ENCODE peak calls at places on chromosomes 3 and 15, in five cellular contexts. H is A549, C is GM12878, O is HepG2, T is K562. P is an unnamed sample.

GRCh38 chr15:48330045-48330840 is 986 bp upstream of the DUT start:
- DNase-seq in O (no peak), H (no peak), T (no peak), C (no peak), P (no peak)

GRCh38 chr15:52261498-52262242 is 33.9 kb downstream of the MYO5C start:
- DNase-seq in H (peak), T (no peak), O (no peak), C (peak), P (peak)

GRCh38 chr3:99023590-99024192 is 122.2 kb upstream of the DCBLD2 start:
- DNase-seq in H (peak), O (peak), C (no peak), T (peak), P (no peak)

GRCh38 chr3:134655706-134656105 is 4.9 kb upstream of the KY start:
- DNase-seq in C (no peak), O (no peak), H (no peak), T (no peak), P (no peak)

GRCh38 chr3:54870423-54870822 is 57.4 kb downstream of the LRTM1 start:
- DNase-seq in T (peak), C (no peak), O (peak), H (peak), P (no peak)

GRCh38 chr3:165464736-165465135 is 268.6 kb upstream of the SLITRK3 start:
- DNase-seq in C (no peak), H (peak), O (no peak), T (no peak), P (no peak)

GRCh38 chr3:66092175-66092990 is 53.7 kb upstream of the MAGI1 start:
- DNase-seq in C (no peak), H (no peak), O (no peak), T (no peak), P (no peak)

GRCh38 chr3:106809633-106810460 is 567.4 kb upstream of the CCDC54 start:
- DNase-seq in C (no peak), H (no peak), O (no peak), T (no peak), P (no peak)

GRCh38 chr15:69903476-69904295 is 194.0 kb downstream of the TLE3 start:
- DNase-seq in T (no peak), O (no peak), C (no peak), H (no peak), P (no peak)

GRCh38 chr3:194518652-194519051 is 31.9 kb upstream of the ATP13A3 start:
- DNase-seq in H (no peak), O (no peak), C (no peak), T (no peak), P (no peak)

GRCh38 chr3:25662921-25663320 is 1.8 kb downstream of the TOP2B start:
- DNase-seq in H (no peak), T (no peak), O (no peak), C (no peak), P (no peak)

GRCh38 chr15:90347666-90348065 is 4.4 kb upstream of the ZNF774 start:
- DNase-seq in C (no peak), H (no peak), O (no peak), T (no peak), P (no peak)

GRCh38 chr3:36729204-36730056 is 34.9 kb downstream of the DCLK3 start:
- DNase-seq in O (peak), T (peak), C (no peak), H (peak), P (no peak)

GRCh38 chr3:195040094-195040493 is 230.9 kb downstream of the XXYLT1 start:
- DNase-seq in O (no peak), H (no peak), C (no peak), T (no peak), P (no peak)

GRCh38 chr3:113242091-113242581 is 30.8 kb downstream of the BOC start:
- DNase-seq in C (no peak), H (no peak), T (no peak), O (no peak), P (no peak)

GRCh38 chr15:81108427-81108826 is 25.6 kb upstream of the CFAP161 start:
- DNase-seq in H (peak), O (no peak), C (no peak), T (no peak), P (no peak)

GRCh38 chr3:181727122-181728036 is 15.7 kb downstream of the SOX2 start:
- DNase-seq in O (no peak), H (no peak), T (no peak), C (no peak), P (no peak)

GRCh38 chr3:171883257-171883892 is 40.2 kb downstream of the TMEM212 start:
- DNase-seq in O (peak), C (no peak), H (peak), T (no peak), P (no peak)

GRCh38 chr3:48851407-48851806 is 3.7 kb upstream of the PRKAR2A start:
- DNase-seq in T (no peak), O (no peak), C (no peak), H (peak), P (no peak)

GRCh38 chr3:124882749-124883148 is 4.4 kb downstream of the ITGB5 start:
- DNase-seq in T (no peak), C (no peak), O (no peak), H (no peak), P (no peak)

GRCh38 chr15:92624401-92624991 is 31.1 kb downstream of the FAM174B start:
- DNase-seq in T (no peak), C (no peak), H (no peak), O (no peak), P (no peak)

GRCh38 chr3:111283165-111283564 is 211.5 kb downstream of the NECTIN3 start:
- DNase-seq in O (no peak), T (no peak), C (no peak), H (no peak), P (no peak)

GRCh38 chr3:25572919-25573385 is 91.8 kb downstream of the TOP2B start:
- DNase-seq in C (no peak), O (no peak), H (no peak), T (no peak), P (no peak)

GRCh38 chr3:37580237-37580636 is 281.4 kb upstream of the CTDSPL start:
- DNase-seq in O (no peak), T (no peak), H (no peak), C (no peak), P (no peak)

GRCh38 chr3:43142472-43142871 is 36.6 kb upstream of the POMGNT2 start:
- DNase-seq in H (no peak), T (no peak), O (peak), C (no peak), P (no peak)

GRCh38 chr3:36597422-36597821 is 166.9 kb downstream of the DCLK3 start:
- DNase-seq in O (no peak), T (no peak), H (peak), C (no peak), P (no peak)

GRCh38 chr15:67902579-67902979 is 62.7 kb upstream of the RNU6-1 start:
- DNase-seq in C (peak), H (no peak), O (no peak), T (no peak), P (no peak)

GRCh38 chr3:186945255-186945823 is 15.0 kb downstream of the ST6GAL1 start:
- DNase-seq in C (no peak), T (no peak), O (no peak), H (no peak), P (no peak)

GRCh38 chr3:197670361-197670760 is 66.3 kb downstream of the RUBCN start:
- DNase-seq in C (no peak), O (no peak), H (no peak), T (no peak), P (no peak)

GRCh38 chr3:152688313-152688712 is 146.6 kb upstream of the P2RY1 start:
- DNase-seq in C (no peak), O (no peak), H (peak), T (no peak), P (peak)

GRCh38 chr3:184620101-184620798 is 58.7 kb downstream of the EPHB3 start:
- DNase-seq in O (no peak), C (no peak), H (peak), T (no peak), P (no peak)

GRCh38 chr3:22121068-22121706 is 370.2 kb upstream of the ZNF385D start:
- DNase-seq in H (no peak), O (peak), C (no peak), T (no peak), P (no peak)

GRCh38 chr3:123791417-123791816 is 92.7 kb downstream of the MYLK start:
- DNase-seq in C (no peak), H (no peak), T (no peak), O (no peak), P (peak)
- TF ChIP-seq KDM1A in C (no peak), H (no peak), T (no peak), O (no peak), P (no peak)

DNA sequence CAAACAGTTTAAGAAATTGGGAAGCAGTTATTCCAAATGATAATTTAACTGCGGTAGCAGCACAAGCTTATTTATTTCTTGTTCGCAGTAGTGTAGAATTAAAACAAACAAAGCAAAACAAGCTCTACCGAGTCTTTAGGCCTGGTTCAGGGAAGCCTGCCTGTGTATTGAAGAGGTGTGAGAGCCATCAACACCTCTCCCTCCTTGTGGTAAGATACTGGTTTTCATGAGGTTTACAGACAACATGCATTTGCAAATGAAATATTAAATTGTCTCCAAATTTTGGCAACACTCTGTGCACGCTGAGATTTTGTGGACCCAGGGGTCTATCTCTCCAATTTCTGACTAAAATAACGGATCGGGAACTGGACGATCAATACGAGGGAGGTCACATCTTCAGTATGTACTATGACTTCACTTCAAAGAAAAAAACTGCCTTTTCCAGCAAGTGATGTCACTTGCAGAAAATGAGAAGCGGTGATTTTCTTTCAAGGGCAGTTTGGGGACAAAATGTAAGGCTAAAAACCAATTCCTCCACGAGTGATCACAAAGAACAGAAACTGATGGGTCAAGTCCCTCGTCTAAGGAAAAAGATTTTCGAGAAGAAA is 728 bp downstream of the ATR start:
- DNase-seq in T (no peak), O (no peak), H (no peak), C (no peak), P (no peak)
- TF ChIP-seq KDM1A in T (peak), O (no peak), H (no peak), C (no peak), P (no peak)

GRCh38 chr15:56731571-56731970 is 1.7 kb downstream of the ZNF280D start:
- DNase-seq in O (no peak), C (no peak), T (no peak), H (no peak), P (no peak)

GRCh38 chr15:56733131-56734012 is at the start of gene ZNF280D:
- DNase-seq in O (peak), H (peak), C (no peak), T (peak), P (no peak)

GRCh38 chr15:56732881-56733130 is 503 bp downstream of the ZNF280D start:
- DNase-seq in C (no peak), O (peak), T (no peak), H (no peak), P (no peak)

GRCh38 chr15:56734013-56734625 is 810 bp upstream of the ZNF280D start:
- DNase-seq in T (no peak), C (no peak), H (peak), O (no peak), P (no peak)

DNA sequence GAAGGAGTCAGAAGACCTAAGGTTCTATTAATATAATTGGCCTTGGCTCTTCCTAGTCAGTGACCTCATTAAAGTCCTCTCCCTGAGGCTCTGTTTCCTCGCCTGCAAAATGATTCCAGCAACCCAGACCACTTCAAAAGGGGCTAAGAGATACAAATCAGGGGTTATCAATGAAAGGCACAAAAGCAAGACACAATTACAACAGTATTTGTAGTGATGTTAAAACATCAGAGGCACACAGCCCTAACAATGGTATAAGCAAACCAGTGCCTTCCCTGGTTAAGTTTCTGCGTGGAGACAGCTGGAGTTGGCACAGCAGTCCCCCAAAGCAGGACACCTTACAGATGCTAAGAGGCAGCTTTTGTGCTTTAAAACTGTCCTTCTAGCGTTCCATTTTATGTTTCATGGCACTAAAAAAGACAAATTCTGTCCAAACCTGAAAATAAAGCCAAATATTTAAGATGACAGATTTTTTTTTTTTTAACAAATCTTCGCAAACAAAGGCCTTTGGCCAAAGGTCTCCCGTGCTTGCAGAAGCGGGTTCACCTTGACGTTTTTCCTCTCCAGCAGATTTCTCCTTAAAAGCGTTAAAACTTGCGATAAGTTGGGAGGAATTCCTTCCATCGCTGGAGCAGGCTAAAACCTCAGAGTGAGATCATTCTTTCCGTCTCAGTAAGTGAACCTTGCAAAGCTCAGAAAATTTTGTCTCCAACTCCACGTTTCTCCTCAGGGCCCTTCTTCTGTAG is 1.0 kb downstream of the ZNF280D start:
- DNase-seq in T (peak), C (no peak), O (peak), H (peak), P (no peak)
- TF ChIP-seq KDM1A in T (no peak), C (no peak), O (no peak), H (no peak), P (no peak)

GRCh38 chr3:64445318-64446300 is 220.3 kb upstream of the PRICKLE2 start:
- DNase-seq in T (no peak), H (peak), O (no peak), C (no peak), P (peak)
- TF ChIP-seq KDM1A in T (no peak), H (no peak), O (no peak), C (no peak), P (no peak)

P was measured in H1.